ENCODE peak calls at places on chromosomes 12 and 14, in eight cellular contexts. P, U, F, L, H, O, Y and T are unnamed samples.

GRCh38 chr12:79001404-79001803 is 136.8 kb downstream of the SYT1 start:
- DNase-seq in P (no peak), U (no peak), F (no peak), L (peak; percentile 90), H (no peak), O (no peak), Y (peak; percentile 97), T (no peak)

GRCh38 chr12:68118096-68118755 is 41.3 kb downstream of the IFNG start:
- DNase-seq in P (no peak), U (no peak), F (no peak), L (no peak), H (no peak), O (peak; percentile 17), Y (no peak), T (no peak)

GRCh38 chr12:13304924-13305323 is 108.4 kb downstream of the EMP1 start:
- DNase-seq in P (no peak), U (no peak), F (no peak), L (no peak), H (no peak), O (no peak), Y (no peak), T (no peak)

GRCh38 chr12:120388711-120389431 is 19.9 kb upstream of the MSI1 start:
- DNase-seq in P (no peak), U (no peak), F (no peak), L (peak; percentile 61), H (no peak), O (no peak), Y (peak; percentile 86), T (peak; percentile 74)

GRCh38 chr12:123141615-123142517 is 9.0 kb downstream of the PITPNM2 start:
- DNase-seq in P (no peak), U (peak; percentile 46), F (no peak), L (no peak), H (peak; percentile 86), O (no peak), Y (peak; percentile 36), T (peak; percentile 55)

GRCh38 chr12:52390739-52391617 is 5.5 kb upstream of the KRT84 start:
- DNase-seq in P (no peak), U (no peak), F (no peak), L (no peak), H (no peak), O (no peak), Y (peak; percentile 34), T (peak; percentile 60)

GRCh38 chr14:46686652-46687051 is 35.1 kb upstream of the RPL10L start:
- DNase-seq in P (no peak), U (no peak), F (no peak), L (no peak), H (no peak), O (no peak), Y (no peak), T (no peak)

GRCh38 chr12:118356809-118357326 is 15.8 kb downstream of the TAOK3 start:
- DNase-seq in P (no peak), U (peak; percentile 63), F (peak; percentile 75), L (no peak), H (peak; percentile 80), O (no peak), Y (no peak), T (no peak)

GRCh38 chr14:96270565-96271420 is 14.8 kb downstream of the BDKRB1 start:
- DNase-seq in P (no peak), U (no peak), F (no peak), L (no peak), H (no peak), O (no peak), Y (no peak), T (no peak)

GRCh38 chr14:38105106-38105702 is 102.5 kb upstream of the SSTR1 start:
- DNase-seq in P (no peak), U (no peak), F (no peak), L (no peak), H (no peak), O (no peak), Y (no peak), T (peak; percentile 27)

GRCh38 chr12:114406326-114407033 is 536 bp upstream of the TBX5 start:
- DNase-seq in P (no peak), U (no peak), F (no peak), L (peak; percentile 13), H (no peak), O (no peak), Y (no peak), T (peak; percentile 25)

GRCh38 chr12:34603382-34604035 is 581.2 kb downstream of the ALG10 start:
- DNase-seq in P (no peak), U (no peak), F (no peak), L (no peak), H (no peak), O (no peak), Y (no peak), T (no peak)

GRCh38 chr14:76919811-76920571 is 93.8 kb downstream of the LRRC74A start:
- DNase-seq in P (peak; percentile 55), U (peak; percentile 52), F (peak; percentile 75), L (peak; percentile 93), H (peak; percentile 88), O (peak; percentile 40), Y (peak; percentile 99), T (no peak)

GRCh38 chr14:74620497-74620921 is 8.5 kb upstream of the LTBP2 start:
- DNase-seq in P (peak; percentile 44), U (no peak), F (no peak), L (no peak), H (peak; percentile 96), O (peak; percentile 40), Y (no peak), T (peak; percentile 82)

GRCh38 chr12:123200414-123200813 is 32.5 kb downstream of the MPHOSPH9 start:
- DNase-seq in P (peak; percentile 6), U (no peak), F (no peak), L (no peak), H (no peak), O (peak; percentile 0), Y (no peak), T (no peak)

GRCh38 chr14:41901089-41901488 is 294.4 kb downstream of the LRFN5 start:
- DNase-seq in P (no peak), U (no peak), F (no peak), L (no peak), H (no peak), O (no peak), Y (no peak), T (no peak)

GRCh38 chr14:80310950-80311349 is 99.6 kb upstream of the DIO2 start:
- DNase-seq in P (no peak), U (no peak), F (no peak), L (no peak), H (peak; percentile 63), O (no peak), Y (no peak), T (no peak)

GRCh38 chr12:70645494-70646317 is 8.5 kb upstream of the PTPRB start:
- DNase-seq in P (peak; percentile 14), U (peak; percentile 55), F (peak; percentile 48), L (no peak), H (peak; percentile 89), O (peak; percentile 9), Y (no peak), T (peak; percentile 23)

GRCh38 chr12:4824415-4824814 is 85.3 kb upstream of the KCNA1 start:
- DNase-seq in P (no peak), U (peak; percentile 37), F (no peak), L (no peak), H (peak; percentile 79), O (no peak), Y (no peak), T (peak; percentile 32)

GRCh38 chr14:50396636-50397460 is at the start of gene CDKL1:
- DNase-seq in P (peak; percentile 66), U (peak; percentile 85), F (peak; percentile 38), L (no peak), H (peak; percentile 72), O (peak; percentile 24), Y (peak; percentile 83), T (peak; percentile 79)

GRCh38 chr12:132887513-132888341 is at the start of gene CHFR:
- DNase-seq in P (peak; percentile 98), U (peak; percentile 98), F (peak; percentile 95), L (peak; percentile 83), H (peak; percentile 99), O (peak; percentile 96), Y (peak; percentile 98), T (peak; percentile 98)

GRCh38 chr12:34402899-34403705 is 380.8 kb downstream of the ALG10 start:
- DNase-seq in P (no peak), U (no peak), F (no peak), L (no peak), H (no peak), O (no peak), Y (no peak), T (no peak)

GRCh38 chr14:22039938-22040780 is 366.5 kb upstream of the OR4E1 start:
- DNase-seq in P (no peak), U (no peak), F (no peak), L (no peak), H (no peak), O (peak; percentile 56), Y (no peak), T (no peak)

GRCh38 chr12:107092669-107093546 is 441 bp downstream of the CRY1 start:
- DNase-seq in P (peak; percentile 86), U (peak; percentile 8), F (no peak), L (no peak), H (no peak), O (peak; percentile 74), Y (peak; percentile 83), T (peak; percentile 53)

GRCh38 chr14:74018029-74018703 is 922 bp downstream of the ENTPD5 start:
- DNase-seq in P (no peak), U (peak; percentile 61), F (peak; percentile 13), L (no peak), H (peak; percentile 80), O (peak; percentile 29), Y (no peak), T (no peak)

GRCh38 chr12:34292736-34293625 is 270.7 kb downstream of the ALG10 start:
- DNase-seq in P (no peak), U (no peak), F (no peak), L (peak; percentile 19), H (no peak), O (no peak), Y (peak; percentile 18), T (peak; percentile 30)

GRCh38 chr12:46660719-46661118 is 165.1 kb downstream of the SLC38A4 start:
- DNase-seq in P (no peak), U (no peak), F (no peak), L (no peak), H (peak; percentile 22), O (no peak), Y (no peak), T (no peak)